ENCODE peak calls at places on chromosomes 4 and X, in nine cellular contexts. Y is stromal cell of bone marrow, Z is left ventricle myocardium inferior, E is tibial nerve, W is lower lobe of right lung, I is GM20000, Q is hypothalamus, C is right cardiac atrium, N is HT1080. B is an unnamed sample.

GRCh38 chr4:25953740-25954139 is 39.7 kb downstream of the SMIM20 start:
- DNase-seq in Y (peak; percentile 45), Z (no peak), E (no peak), W (no peak), I (no peak), Q (no peak), C (peak; percentile 38), N (peak; percentile 42), B (no peak)

GRCh38 chr4:169658970-169659735 is 38.8 kb downstream of the CLCN3 start:
- DNase-seq in Y (no peak), Z (no peak), E (no peak), W (no peak), I (no peak), Q (no peak), C (no peak), N (no peak), B (no peak)

GRCh38 chrX:13876652-13877051 is 59.8 kb upstream of the GPM6B start:
- DNase-seq in Y (peak; percentile 30), Z (no peak), E (no peak), W (no peak), I (no peak), Q (no peak), C (no peak), N (peak; percentile 72), B (no peak)

GRCh38 chr4:139301143-139301820 is at the start of gene NAA15:
- DNase-seq in Y (peak; percentile 96), Z (peak; percentile 98), E (peak; percentile 89), W (peak; percentile 98), I (peak; percentile 91), Q (peak; percentile 96), C (peak; percentile 99), N (peak; percentile 99), B (peak; percentile 95)

GRCh38 chrX:22746081-22746480 is 253.7 kb upstream of the DDX53 start:
- DNase-seq in Y (peak; percentile 27), Z (peak; percentile 14), E (no peak), W (no peak), I (no peak), Q (peak; percentile 3), C (no peak), N (no peak), B (no peak)

GRCh38 chr4:10655968-10656367 is 28.6 kb downstream of the CLNK start:
- DNase-seq in Y (peak; percentile 31), Z (no peak), E (no peak), W (no peak), I (no peak), Q (no peak), C (no peak), N (peak; percentile 78), B (no peak)

GRCh38 chr4:38576767-38577166 is 87.2 kb upstream of the KLF3 start:
- DNase-seq in Y (no peak), Z (no peak), E (no peak), W (no peak), I (no peak), Q (no peak), C (no peak), N (no peak), B (no peak)

GRCh38 chr4:14348506-14348905 is 653.8 kb upstream of the CPEB2 start:
- DNase-seq in Y (peak; percentile 61), Z (no peak), E (no peak), W (no peak), I (no peak), Q (no peak), C (no peak), N (peak; percentile 13), B (no peak)

GRCh38 chr4:7422098-7422897 is 12.4 kb downstream of the PSAPL1 start:
- DNase-seq in Y (no peak), Z (peak; percentile 8), E (no peak), W (peak; percentile 35), I (no peak), Q (no peak), C (no peak), N (no peak), B (no peak)

GRCh38 chr4:137193564-137193963 is 338.7 kb downstream of the PCDH18 start:
- DNase-seq in Y (no peak), Z (no peak), E (no peak), W (no peak), I (no peak), Q (no peak), C (no peak), N (no peak), B (no peak)